ENCODE peak calls at places on chromosomes 5 and 9, in eight cellular contexts. E is G401, D is Panc1, K is AG09309, P is NCI-H2081, C is hepatic stellate cell, Z is NCI-H460, T is PC-9. I is an unnamed sample.

GRCh38 chr5:173315495-173316352 is 12.5 kb downstream of the STC2 start:
- DNase-seq in D (no peak), E (no peak), P (peak; percentile 48), Z (peak; percentile 65), C (no peak), T (peak; percentile 72), K (peak; percentile 49), I (peak; percentile 76)

GRCh38 chr5:156402387-156402921 is 75.5 kb downstream of the SGCD start:
- DNase-seq in E (no peak), D (no peak), T (peak; percentile 49), Z (no peak), P (no peak), K (no peak), C (no peak), I (peak; percentile 25)

GRCh38 chr9:138114501-138115245 is 237.1 kb downstream of the CACNA1B start:
- DNase-seq in T (no peak), C (no peak), D (no peak), E (no peak), Z (no peak), K (no peak), P (no peak), I (no peak)

GRCh38 chr9:347667-348292 is 133.1 kb downstream of the DOCK8 start:
- DNase-seq in Z (peak; percentile 34), P (peak; percentile 35), T (no peak), K (peak; percentile 8), D (peak; percentile 10), C (peak; percentile 4), E (peak; percentile 49), I (peak; percentile 70)

GRCh38 chr9:123796618-123797484 is 133.1 kb downstream of the DENND1A start:
- DNase-seq in T (no peak), K (no peak), D (no peak), P (no peak), E (no peak), C (no peak), Z (no peak), I (no peak)

GRCh38 chr9:97553141-97553540 is 51.7 kb downstream of the TMOD1 start:
- DNase-seq in C (no peak), E (no peak), K (no peak), P (no peak), Z (no peak), T (no peak), D (no peak), I (no peak)

GRCh38 chr5:34998058-34998789 is 49.5 kb downstream of the AGXT2 start:
- DNase-seq in D (no peak), K (no peak), E (peak; percentile 47), P (no peak), Z (no peak), C (no peak), T (no peak), I (peak; percentile 8)

GRCh38 chr9:2093920-2094597 is 78.9 kb downstream of the SMARCA2 start:
- DNase-seq in T (no peak), E (peak; percentile 7), D (no peak), K (peak; percentile 29), Z (no peak), P (no peak), C (peak; percentile 25), I (no peak)

GRCh38 chr9:129102791-129103594 is 7.6 kb downstream of the CRAT start:
- DNase-seq in C (peak; percentile 71), P (peak; percentile 39), E (peak; percentile 43), Z (peak; percentile 61), D (no peak), T (peak; percentile 60), K (no peak), I (peak; percentile 55)

GRCh38 chr9:133874659-133875058 is 117.5 kb downstream of the VAV2 start:
- DNase-seq in E (no peak), P (no peak), D (no peak), T (no peak), Z (no peak), K (no peak), C (no peak), I (no peak)